ENCODE peak calls at places on chromosomes 13 and 19, in five cellular contexts. One of them, this sample, is unnamed.

GRCh38 chr19:35306473-35307246 is 14.7 kb downstream of the MAG start:
- DNase-seq in left colon: no peak
- DNase-seq in NCI-H82: peak
- DNase-seq in heart right ventricle: no peak
- DNase-seq in stimulated activated CD4-positive, alpha-beta T cell treated with anti-CD3 and anti-CD28 coated beads, TNF-alpha, amount 100 ng/mL, for 24 hours: no peak
- DNase-seq in this sample: no peak

GRCh38 chr19:38266981-38267597 is 2.7 kb downstream of the SPINT2 start:
- DNase-seq in NCI-H82: no peak
- DNase-seq in heart right ventricle: no peak
- DNase-seq in left colon: peak
- DNase-seq in stimulated activated CD4-positive, alpha-beta T cell treated with anti-CD3 and anti-CD28 coated beads, TNF-alpha, amount 100 ng/mL, for 24 hours: no peak
- DNase-seq in this sample: no peak

GRCh38 chr19:41373993-41374392 is 2.3 kb upstream of the TMEM91 start:
- DNase-seq in heart right ventricle: peak
- DNase-seq in left colon: peak
- DNase-seq in stimulated activated CD4-positive, alpha-beta T cell treated with anti-CD3 and anti-CD28 coated beads, TNF-alpha, amount 100 ng/mL, for 24 hours: no peak
- DNase-seq in NCI-H82: peak
- DNase-seq in this sample: peak

GRCh38 chr19:15264061-15264932 is 32.0 kb upstream of the EPHX3 start:
- DNase-seq in left colon: peak
- DNase-seq in stimulated activated CD4-positive, alpha-beta T cell treated with anti-CD3 and anti-CD28 coated beads, TNF-alpha, amount 100 ng/mL, for 24 hours: peak
- DNase-seq in NCI-H82: peak
- DNase-seq in heart right ventricle: peak
- DNase-seq in this sample: peak

GRCh38 chr19:29988351-29988750 is 46.3 kb downstream of the URI1 start:
- DNase-seq in heart right ventricle: no peak
- DNase-seq in NCI-H82: peak
- DNase-seq in stimulated activated CD4-positive, alpha-beta T cell treated with anti-CD3 and anti-CD28 coated beads, TNF-alpha, amount 100 ng/mL, for 24 hours: no peak
- DNase-seq in left colon: no peak
- DNase-seq in this sample: no peak

GRCh38 chr19:19385900-19386339 is 19.6 kb upstream of the GATAD2A start:
- DNase-seq in heart right ventricle: no peak
- DNase-seq in left colon: no peak
- DNase-seq in NCI-H82: peak
- DNase-seq in stimulated activated CD4-positive, alpha-beta T cell treated with anti-CD3 and anti-CD28 coated beads, TNF-alpha, amount 100 ng/mL, for 24 hours: no peak
- DNase-seq in this sample: peak

GRCh38 chr13:109761695-109762094 is 24.7 kb downstream of the IRS2 start:
- DNase-seq in heart right ventricle: no peak
- DNase-seq in stimulated activated CD4-positive, alpha-beta T cell treated with anti-CD3 and anti-CD28 coated beads, TNF-alpha, amount 100 ng/mL, for 24 hours: no peak
- DNase-seq in left colon: no peak
- DNase-seq in NCI-H82: no peak
- DNase-seq in this sample: no peak

GRCh38 chr19:47247308-47247990 is 8.9 kb upstream of the CCDC9 start:
- DNase-seq in heart right ventricle: peak
- DNase-seq in NCI-H82: peak
- DNase-seq in left colon: peak
- DNase-seq in stimulated activated CD4-positive, alpha-beta T cell treated with anti-CD3 and anti-CD28 coated beads, TNF-alpha, amount 100 ng/mL, for 24 hours: peak
- DNase-seq in this sample: peak

GRCh38 chr13:107211073-107211472 is 643.1 kb upstream of the ARGLU1 start:
- DNase-seq in NCI-H82: peak
- DNase-seq in left colon: peak
- DNase-seq in heart right ventricle: peak
- DNase-seq in stimulated activated CD4-positive, alpha-beta T cell treated with anti-CD3 and anti-CD28 coated beads, TNF-alpha, amount 100 ng/mL, for 24 hours: no peak
- DNase-seq in this sample: peak

GRCh38 chr13:30564489-30564888 is 53.2 kb upstream of the USPL1 start:
- DNase-seq in stimulated activated CD4-positive, alpha-beta T cell treated with anti-CD3 and anti-CD28 coated beads, TNF-alpha, amount 100 ng/mL, for 24 hours: no peak
- DNase-seq in heart right ventricle: no peak
- DNase-seq in NCI-H82: no peak
- DNase-seq in left colon: no peak
- DNase-seq in this sample: no peak

GRCh38 chr19:11624064-11624463 is 26.8 kb downstream of the ZNF627 start:
- DNase-seq in heart right ventricle: no peak
- DNase-seq in NCI-H82: no peak
- DNase-seq in left colon: no peak
- DNase-seq in stimulated activated CD4-positive, alpha-beta T cell treated with anti-CD3 and anti-CD28 coated beads, TNF-alpha, amount 100 ng/mL, for 24 hours: no peak
- DNase-seq in this sample: no peak

GRCh38 chr19:5048091-5048726 is 79.3 kb downstream of the KDM4B start:
- DNase-seq in NCI-H82: peak
- DNase-seq in heart right ventricle: peak
- DNase-seq in stimulated activated CD4-positive, alpha-beta T cell treated with anti-CD3 and anti-CD28 coated beads, TNF-alpha, amount 100 ng/mL, for 24 hours: peak
- DNase-seq in left colon: peak
- DNase-seq in this sample: peak

GRCh38 chr19:17718988-17719711 is at the start of gene MAP1S:
- DNase-seq in NCI-H82: peak
- DNase-seq in heart right ventricle: peak
- DNase-seq in stimulated activated CD4-positive, alpha-beta T cell treated with anti-CD3 and anti-CD28 coated beads, TNF-alpha, amount 100 ng/mL, for 24 hours: peak
- DNase-seq in left colon: peak
- DNase-seq in this sample: peak

GRCh38 chr13:51158923-51159322 is 47.8 kb upstream of the C13orf42 start:
- DNase-seq in stimulated activated CD4-positive, alpha-beta T cell treated with anti-CD3 and anti-CD28 coated beads, TNF-alpha, amount 100 ng/mL, for 24 hours: no peak
- DNase-seq in left colon: no peak
- DNase-seq in NCI-H82: peak
- DNase-seq in heart right ventricle: no peak
- DNase-seq in this sample: no peak

GRCh38 chr13:98827449-98827848 is 75.0 kb upstream of the SLC15A1 start:
- DNase-seq in heart right ventricle: no peak
- DNase-seq in left colon: no peak
- DNase-seq in stimulated activated CD4-positive, alpha-beta T cell treated with anti-CD3 and anti-CD28 coated beads, TNF-alpha, amount 100 ng/mL, for 24 hours: no peak
- DNase-seq in NCI-H82: peak
- DNase-seq in this sample: no peak

GRCh38 chr13:22114630-22115311 is 443.9 kb downstream of the FGF9 start:
- DNase-seq in left colon: no peak
- DNase-seq in heart right ventricle: no peak
- DNase-seq in stimulated activated CD4-positive, alpha-beta T cell treated with anti-CD3 and anti-CD28 coated beads, TNF-alpha, amount 100 ng/mL, for 24 hours: no peak
- DNase-seq in NCI-H82: no peak
- DNase-seq in this sample: no peak

GRCh38 chr19:8451885-8452284 is 7.1 kb downstream of the HNRNPM start:
- DNase-seq in left colon: no peak
- DNase-seq in NCI-H82: peak
- DNase-seq in heart right ventricle: no peak
- DNase-seq in stimulated activated CD4-positive, alpha-beta T cell treated with anti-CD3 and anti-CD28 coated beads, TNF-alpha, amount 100 ng/mL, for 24 hours: no peak
- DNase-seq in this sample: no peak

GRCh38 chr19:10091370-10091687 is 5.2 kb downstream of the SHFL start:
- DNase-seq in stimulated activated CD4-positive, alpha-beta T cell treated with anti-CD3 and anti-CD28 coated beads, TNF-alpha, amount 100 ng/mL, for 24 hours: no peak
- DNase-seq in heart right ventricle: no peak
- DNase-seq in left colon: no peak
- DNase-seq in NCI-H82: no peak
- DNase-seq in this sample: no peak

GRCh38 chr13:24217601-24218281 is 57.2 kb downstream of the SPATA13 start:
- DNase-seq in NCI-H82: no peak
- DNase-seq in heart right ventricle: no peak
- DNase-seq in left colon: peak
- DNase-seq in stimulated activated CD4-positive, alpha-beta T cell treated with anti-CD3 and anti-CD28 coated beads, TNF-alpha, amount 100 ng/mL, for 24 hours: no peak
- DNase-seq in this sample: no peak

GRCh38 chr19:11539495-11540365 is 1.1 kb downstream of the CNN1 start:
- DNase-seq in left colon: peak
- DNase-seq in NCI-H82: peak
- DNase-seq in heart right ventricle: no peak
- DNase-seq in stimulated activated CD4-positive, alpha-beta T cell treated with anti-CD3 and anti-CD28 coated beads, TNF-alpha, amount 100 ng/mL, for 24 hours: no peak
- DNase-seq in this sample: no peak

GRCh38 chr13:29162638-29163037 is 342.5 kb downstream of the MTUS2 start:
- DNase-seq in stimulated activated CD4-positive, alpha-beta T cell treated with anti-CD3 and anti-CD28 coated beads, TNF-alpha, amount 100 ng/mL, for 24 hours: no peak
- DNase-seq in heart right ventricle: no peak
- DNase-seq in NCI-H82: peak
- DNase-seq in left colon: no peak
- DNase-seq in this sample: no peak

This sample was measured in lung.